ENCODE peak calls at places on chromosomes 4 and X, in four cellular contexts. W is body of pancreas, A is A549, O is uterus. P is an unnamed sample.

GRCh38 chr4:166422475-166422874 is 549.4 kb downstream of the TLL1 start:
- DNase-seq in W (no peak), A (no peak), O (no peak), P (no peak)

GRCh38 chr4:119632216-119632615 is 3.6 kb upstream of the PDE5A start:
- DNase-seq in W (no peak), A (no peak), O (no peak), P (no peak)

GRCh38 chr4:85548841-85549240 is 73.9 kb downstream of the ARHGAP24 start:
- DNase-seq in W (no peak), A (no peak), O (no peak), P (no peak)

GRCh38 chrX:123108513-123109427 is 75.3 kb upstream of the GRIA3 start:
- DNase-seq in W (no peak), A (no peak), O (no peak), P (no peak)

GRCh38 chrX:10892605-10893225 is 218.4 kb upstream of the HCCS start:
- DNase-seq in W (no peak), A (no peak), O (no peak), P (no peak)

GRCh38 chrX:2608638-2609430 is 82.3 kb upstream of the CD99 start:
- DNase-seq in W (peak; percentile 88), A (peak; percentile 89), O (peak; percentile 82), P (peak; percentile 86)

GRCh38 chr4:164701665-164702064 is 52.3 kb upstream of the SMIM31 start:
- DNase-seq in W (no peak), A (no peak), O (no peak), P (no peak)

GRCh38 chr4:111434581-111434980 is 710.7 kb upstream of the FAM241A start:
- DNase-seq in W (no peak), A (no peak), O (no peak), P (no peak)

GRCh38 chr4:26420438-26420837 is 69.8 kb downstream of the CCKAR start:
- DNase-seq in W (no peak), A (no peak), O (no peak), P (no peak)

GRCh38 chrX:110415440-110416167 is 57.0 kb downstream of the RTL9 start:
- DNase-seq in W (no peak), A (no peak), O (no peak), P (no peak)

GRCh38 chr4:170106899-170107298 is 17.1 kb upstream of the AADAT start:
- DNase-seq in W (no peak), A (no peak), O (no peak), P (no peak)

GRCh38 chrX:57821703-57822375 is 88.4 kb downstream of the ZXDA start:
- DNase-seq in W (peak; percentile 29), A (peak; percentile 66), O (peak; percentile 28), P (peak; percentile 25)

GRCh38 chr4:13430834-13431568 is 53.1 kb downstream of the RAB28 start:
- DNase-seq in W (no peak), A (no peak), O (no peak), P (no peak)
- TF ChIP-seq CTCF in W (no peak), A (no peak), O (no peak), P (no peak)

DNA sequence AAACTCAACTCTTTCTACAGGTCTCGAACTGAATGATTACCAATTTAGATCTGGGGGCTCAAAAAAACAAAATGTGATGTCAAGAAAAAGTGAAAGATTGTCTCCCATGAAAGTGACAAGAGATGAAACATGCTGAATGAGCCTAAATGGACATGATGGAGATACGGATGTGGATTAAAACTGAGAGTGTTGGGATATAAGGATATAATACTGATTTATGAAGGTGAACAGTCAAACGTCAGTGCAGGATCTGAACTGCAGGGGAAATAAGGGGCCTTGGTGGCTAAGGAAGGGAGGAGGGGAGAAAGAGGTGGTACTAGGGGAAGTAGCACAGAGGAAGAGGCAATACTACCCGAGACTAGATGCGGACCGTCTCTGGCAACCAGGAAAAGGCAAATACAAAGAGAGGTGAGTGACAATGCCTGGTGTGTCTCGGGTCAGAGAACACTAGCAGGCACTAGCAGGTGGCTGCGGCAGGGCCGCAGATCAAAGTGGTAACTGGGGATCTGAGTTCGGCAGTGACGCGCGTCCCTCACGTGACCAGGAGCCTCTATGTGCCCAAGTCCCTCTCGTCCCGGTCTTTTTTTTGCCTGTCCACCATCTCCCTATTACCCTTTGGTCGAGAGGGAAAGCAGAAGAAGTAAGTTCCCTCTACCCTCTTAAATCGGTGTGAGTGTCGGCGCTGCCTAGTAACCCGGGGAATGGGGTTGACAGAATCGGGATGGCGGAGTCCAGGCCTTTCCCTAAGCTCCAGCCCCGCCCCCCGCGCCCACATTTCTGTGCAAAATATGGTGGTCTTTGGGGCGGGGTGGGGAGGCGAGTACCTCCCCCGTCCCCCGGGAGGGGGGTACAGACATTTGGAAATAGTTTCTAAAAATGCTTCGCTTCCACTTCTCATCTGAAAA is at the start of gene TCEAL1:
- DNase-seq in W (peak; percentile 77), A (peak; percentile 61), O (peak; percentile 67), P (peak; percentile 64)
- TF ChIP-seq POLR2A in W (peak; percentile 38), A (no peak), O (peak; percentile 62), P (peak; percentile 27)

GRCh38 chr4:61200991-61201526 is 933 bp downstream of the ADGRL3 start:
- DNase-seq in W (no peak), A (no peak), O (no peak), P (no peak)

GRCh38 chr4:61202638-61203495 is 2.7 kb downstream of the ADGRL3 start:
- DNase-seq in W (no peak), A (no peak), O (no peak), P (no peak)

GRCh38 chr4:61200195-61200990 is at the start of gene ADGRL3:
- DNase-seq in W (no peak), A (no peak), O (no peak), P (no peak)

GRCh38 chr4:61201562-61202099 is 1.5 kb downstream of the ADGRL3 start:
- DNase-seq in W (no peak), A (no peak), O (no peak), P (no peak)

GRCh38 chr4:61202100-61202637 is 2.0 kb downstream of the ADGRL3 start:
- DNase-seq in W (no peak), A (no peak), O (no peak), P (no peak)
- TF ChIP-seq CTCF in W (no peak), A (no peak), O (no peak), P (no peak)

GRCh38 chr4:147425019-147425418 is 55.9 kb upstream of the EDNRA start:
- DNase-seq in W (no peak), A (no peak), O (no peak), P (no peak)
- TF ChIP-seq POLR2A in W (no peak), A (no peak), O (no peak), P (no peak)

GRCh38 chrX:115988825-115989224 is 181.7 kb upstream of the AGTR2 start:
- DNase-seq in W (no peak), A (no peak), O (no peak), P (no peak)
- TF ChIP-seq CTCF in W (peak; percentile 6), A (peak; percentile 17), O (peak; percentile 5), P (no peak)